ENCODE peak calls at places on chromosomes 13 and 19, in seven cellular contexts. V, Y, J, B, O, X and C are unnamed samples.

GRCh38 chr19:46943150-46943946 is 76.3 kb upstream of the NPAS1 start:
- DNase-seq in V (no peak), Y (no peak), J (no peak), B (no peak), O (no peak), X (no peak), C (no peak)

GRCh38 chr19:371501-372160 is 27.0 kb upstream of the MIER2 start:
- DNase-seq in V (no peak), Y (no peak), J (no peak), B (no peak), O (no peak), X (no peak), C (no peak)

GRCh38 chr13:96428904-96429303 is 339.0 kb downstream of the HS6ST3 start:
- DNase-seq in V (no peak), Y (no peak), J (no peak), B (no peak), O (no peak), X (no peak), C (peak; percentile 1)

GRCh38 chr13:71864094-71864980 is 2.7 kb downstream of the DACH1 start:
- DNase-seq in V (no peak), Y (no peak), J (no peak), B (peak; percentile 40), O (peak; percentile 55), X (no peak), C (peak; percentile 84)

GRCh38 chr19:13692096-13692495 is 72.2 kb upstream of the MRI1 start:
- DNase-seq in V (no peak), Y (peak; percentile 60), J (no peak), B (no peak), O (no peak), X (no peak), C (no peak)

GRCh38 chr13:91245283-91245682 is 102.2 kb upstream of the MIR17HG start:
- DNase-seq in V (no peak), Y (no peak), J (no peak), B (no peak), O (no peak), X (no peak), C (no peak)

GRCh38 chr13:70960841-70961443 is 852.7 kb upstream of the KLHL1 start:
- DNase-seq in V (peak; percentile 29), Y (peak; percentile 13), J (no peak), B (peak; percentile 27), O (no peak), X (no peak), C (peak; percentile 50)

GRCh38 chr13:65217459-65217858 is 2012.7 kb downstream of the PCDH9 start:
- DNase-seq in V (no peak), Y (no peak), J (peak; percentile 17), B (no peak), O (no peak), X (no peak), C (no peak)

GRCh38 chr13:51524312-51524711 is 60.0 kb upstream of the WDFY2 start:
- DNase-seq in V (no peak), Y (peak; percentile 44), J (peak; percentile 64), B (peak; percentile 40), O (no peak), X (no peak), C (peak; percentile 61)

GRCh38 chr19:6674868-6675305 is 4.9 kb upstream of the TNFSF14 start:
- DNase-seq in V (peak; percentile 17), Y (peak; percentile 21), J (no peak), B (peak; percentile 80), O (peak; percentile 85), X (peak; percentile 39), C (peak; percentile 43)

GRCh38 chr13:43516401-43516826 is 270.4 kb downstream of the ENOX1 start:
- DNase-seq in V (no peak), Y (peak; percentile 58), J (no peak), B (no peak), O (no peak), X (no peak), C (peak; percentile 86)

GRCh38 chr19:8046569-8047165 is 5.9 kb upstream of the CCL25 start:
- DNase-seq in V (no peak), Y (no peak), J (no peak), B (no peak), O (no peak), X (no peak), C (no peak)

GRCh38 chr13:93847162-93847561 is 620.6 kb downstream of the GPC6 start:
- DNase-seq in V (no peak), Y (peak; percentile 93), J (no peak), B (no peak), O (no peak), X (no peak), C (peak; percentile 80)

GRCh38 chr19:10113964-10114650 is 2.6 kb downstream of the P2RY11 start:
- DNase-seq in V (no peak), Y (no peak), J (no peak), B (peak; percentile 36), O (no peak), X (no peak), C (no peak)
- H2BK5ac ChIP-seq in V (peak overlapping the region; percentile 11), Y (no peak overlapping the region), J (no peak overlapping the region), B (no peak overlapping the region), O (no peak overlapping the region), X (no peak overlapping the region), C (no peak overlapping the region)

GRCh38 chr19:3100747-3101730 is 6.9 kb downstream of the GNA11 start:
- DNase-seq in V (no peak), Y (no peak), J (no peak), B (no peak), O (no peak), X (no peak), C (no peak)
- H2AK5ac ChIP-seq in V (no peak overlapping the region), Y (no peak overlapping the region), J (no peak overlapping the region), B (no peak overlapping the region), O (no peak overlapping the region), X (no peak overlapping the region), C (no peak overlapping the region)

GRCh38 chr13:42270857-42271215 is 1.1 kb upstream of the AKAP11 start:
- DNase-seq in V (no peak), Y (no peak), J (no peak), B (no peak), O (no peak), X (no peak), C (no peak)

GRCh38 chr13:42272776-42273175 is 824 bp downstream of the AKAP11 start:
- DNase-seq in V (no peak), Y (no peak), J (no peak), B (no peak), O (no peak), X (no peak), C (no peak)

GRCh38 chr13:42270160-42270856 is 1.6 kb upstream of the AKAP11 start:
- DNase-seq in V (no peak), Y (no peak), J (no peak), B (no peak), O (no peak), X (no peak), C (no peak)

GRCh38 chr13:42272115-42272756 is at the start of gene AKAP11:
- DNase-seq in V (no peak), Y (peak; percentile 28), J (peak; percentile 18), B (peak; percentile 73), O (no peak), X (no peak), C (peak; percentile 74)

DNA sequence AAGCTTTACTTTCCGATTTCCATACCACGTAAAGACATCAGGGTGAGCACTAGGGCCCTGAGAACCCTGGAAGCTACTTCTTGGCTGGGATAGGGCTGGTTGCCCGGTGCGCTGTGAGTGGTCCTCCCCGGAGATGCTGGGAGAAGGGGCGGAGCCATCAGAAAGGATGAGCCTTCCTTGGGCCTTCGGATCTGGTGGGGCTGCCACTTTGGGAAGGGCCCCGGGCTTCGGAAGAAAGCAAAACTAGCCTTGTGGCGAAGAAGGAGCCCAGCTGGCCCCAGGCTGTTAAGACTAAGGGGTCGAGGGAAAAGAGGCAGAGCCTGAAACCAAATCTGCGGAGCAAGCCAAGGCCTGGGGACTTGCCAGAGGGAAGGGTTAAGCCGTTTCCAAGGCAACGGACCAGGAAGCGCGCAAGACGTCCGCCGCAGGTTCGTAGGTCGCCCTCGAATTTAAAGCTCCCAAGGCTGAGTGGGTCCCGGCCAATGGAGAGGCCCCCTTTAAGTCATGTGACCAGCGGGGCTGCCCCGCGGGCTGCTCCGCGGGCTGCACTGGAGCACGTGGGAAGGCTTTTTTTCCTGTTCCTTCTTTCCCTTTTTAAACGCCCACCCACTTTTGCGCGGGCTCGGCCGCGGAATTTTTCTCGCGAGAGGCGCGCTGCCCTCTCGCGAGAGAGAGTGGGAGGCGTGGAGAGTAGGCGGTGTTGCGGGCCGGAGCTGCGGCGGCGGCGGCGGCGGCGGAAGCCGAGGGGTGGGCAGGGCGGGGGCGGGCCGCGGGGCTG is 426 bp upstream of the AKAP11 start:
- DNase-seq in V (peak; percentile 95), Y (peak; percentile 98), J (peak; percentile 97), B (peak; percentile 99), O (peak; percentile 97), X (peak; percentile 96), C (peak; percentile 98)
- H2BK5ac ChIP-seq in V (peak overlapping the region; percentile 15), Y (peak overlapping the region; percentile 57), J (peak overlapping the region; percentile 52), B (no peak overlapping the region), O (no peak overlapping the region), X (no peak overlapping the region), C (peak overlapping the region; percentile 81)

DNA sequence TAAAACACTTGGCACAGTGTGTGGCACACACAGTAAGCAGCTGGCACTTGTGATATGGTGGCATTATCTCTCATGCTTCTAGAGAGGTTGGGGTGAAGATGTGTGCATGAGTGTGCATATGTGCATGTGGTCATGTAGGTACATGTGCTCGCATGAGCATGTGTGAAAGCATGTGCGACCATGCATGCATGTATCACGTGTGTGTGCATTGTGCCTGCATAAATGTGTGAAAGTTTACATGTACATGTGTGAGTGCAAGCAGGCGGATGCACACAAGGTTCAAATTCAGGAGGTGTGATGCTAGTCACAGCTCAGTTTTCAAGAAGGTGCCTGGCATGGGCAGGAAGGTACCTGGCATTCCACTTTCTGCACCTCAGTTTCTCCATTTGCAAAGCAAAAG is 59.0 kb upstream of the UQCRFS1 start:
- DNase-seq in V (no peak), Y (no peak), J (no peak), B (no peak), O (no peak), X (no peak), C (no peak)
- H2AK5ac ChIP-seq in V (no peak overlapping the region), Y (no peak overlapping the region), J (no peak overlapping the region), B (no peak overlapping the region), O (no peak overlapping the region), X (no peak overlapping the region), C (no peak overlapping the region)

GRCh38 chr19:24040621-24041020 is 46.4 kb upstream of the ZNF254 start:
- DNase-seq in V (no peak), Y (no peak), J (no peak), B (no peak), O (no peak), X (no peak), C (peak; percentile 53)
- H2BK5ac ChIP-seq in V (no peak overlapping the region), Y (no peak overlapping the region), J (no peak overlapping the region), B (no peak overlapping the region), O (no peak overlapping the region), X (no peak overlapping the region), C (no peak overlapping the region)

GRCh38 chr19:38006361-38007045 is 99.5 kb downstream of the SIPA1L3 start:
- DNase-seq in V (no peak), Y (no peak), J (no peak), B (no peak), O (no peak), X (no peak), C (no peak)
- H2AK5ac ChIP-seq in V (peak overlapping the region; percentile 1), Y (peak overlapping the region; percentile 99), J (no peak overlapping the region), B (no peak overlapping the region), O (no peak overlapping the region), X (peak overlapping the region; percentile 5), C (peak overlapping the region; percentile 92)